ENCODE peak calls at places on chromosomes 7 and 10, in ten cellular contexts. G is NB4, U is right lobe of liver, O is heart left ventricle, E is adrenal gland, M is spleen, N is gastrocnemius medialis, S is thyroid gland, L is IMR-90, I is ovary. B is an unnamed sample.

GRCh38 chr7:55144333-55144954 is 125.6 kb downstream of the EGFR start:
- DNase-seq in U (no peak), E (no peak), O (no peak), N (no peak), M (peak), L (no peak), G (peak), S (no peak), I (no peak), B (peak)

GRCh38 chr10:103720328-103720963 is 134.9 kb downstream of the SH3PXD2A start:
- DNase-seq in O (no peak), N (no peak), I (no peak), M (no peak), U (peak), E (no peak), S (no peak), G (no peak), L (peak), B (no peak)

GRCh38 chr10:99917963-99918825 is 91.6 kb downstream of the DNMBP start:
- DNase-seq in L (peak), I (peak), U (peak), S (peak), G (no peak), E (peak), O (no peak), N (no peak), M (no peak), B (no peak)

GRCh38 chr10:126598009-126598408 is 72.5 kb downstream of the C10orf90 start:
- DNase-seq in G (peak), O (no peak), U (no peak), S (peak), L (peak), N (no peak), M (no peak), E (no peak), I (no peak), B (peak)

GRCh38 chr10:48251152-48251524 is 23.4 kb downstream of the FRMPD2 start:
- DNase-seq in M (no peak), N (no peak), L (no peak), U (no peak), S (peak), O (no peak), I (no peak), E (no peak), G (no peak), B (no peak)

GRCh38 chr10:104339469-104340098 is 1.3 kb upstream of the ITPRIP start:
- DNase-seq in I (peak), M (no peak), S (peak), L (peak), N (peak), E (peak), U (no peak), G (peak), O (peak), B (no peak)

GRCh38 chr7:139731802-139732470 is 45.9 kb downstream of the HIPK2 start:
- DNase-seq in N (peak), U (peak), M (no peak), I (no peak), L (peak), O (peak), E (peak), S (peak), G (peak), B (peak)

GRCh38 chr7:105209870-105210269 is 178.9 kb downstream of the SRPK2 start:
- DNase-seq in I (no peak), M (no peak), L (peak), O (no peak), U (no peak), G (no peak), E (no peak), S (no peak), N (no peak), B (no peak)

GRCh38 chr10:110304780-110305421 is at the start of gene SMNDC1:
- DNase-seq in L (peak), O (peak), I (peak), N (peak), M (peak), U (peak), S (peak), E (peak), G (peak), B (peak)

GRCh38 chr7:155804897-155805825 is 7.1 kb downstream of the SHH start:
- DNase-seq in M (peak), U (peak), S (peak), L (peak), E (no peak), N (no peak), G (peak), O (peak), I (no peak), B (no peak)

GRCh38 chr7:4787947-4788626 is 12.7 kb downstream of the AP5Z1 start:
- DNase-seq in E (no peak), U (no peak), L (no peak), O (no peak), I (peak), M (peak), G (no peak), S (no peak), N (no peak), B (no peak)

GRCh38 chr7:77685219-77685618 is 11.0 kb upstream of the RSBN1L start:
- DNase-seq in O (no peak), L (no peak), M (no peak), E (no peak), N (no peak), I (no peak), G (peak), S (peak), U (no peak), B (no peak)
- TF ChIP-seq POLR2A in O (no peak), L (no peak), M (no peak), E (no peak), N (no peak), I (no peak), G (no peak), S (no peak), U (no peak), B (no peak)

DNA sequence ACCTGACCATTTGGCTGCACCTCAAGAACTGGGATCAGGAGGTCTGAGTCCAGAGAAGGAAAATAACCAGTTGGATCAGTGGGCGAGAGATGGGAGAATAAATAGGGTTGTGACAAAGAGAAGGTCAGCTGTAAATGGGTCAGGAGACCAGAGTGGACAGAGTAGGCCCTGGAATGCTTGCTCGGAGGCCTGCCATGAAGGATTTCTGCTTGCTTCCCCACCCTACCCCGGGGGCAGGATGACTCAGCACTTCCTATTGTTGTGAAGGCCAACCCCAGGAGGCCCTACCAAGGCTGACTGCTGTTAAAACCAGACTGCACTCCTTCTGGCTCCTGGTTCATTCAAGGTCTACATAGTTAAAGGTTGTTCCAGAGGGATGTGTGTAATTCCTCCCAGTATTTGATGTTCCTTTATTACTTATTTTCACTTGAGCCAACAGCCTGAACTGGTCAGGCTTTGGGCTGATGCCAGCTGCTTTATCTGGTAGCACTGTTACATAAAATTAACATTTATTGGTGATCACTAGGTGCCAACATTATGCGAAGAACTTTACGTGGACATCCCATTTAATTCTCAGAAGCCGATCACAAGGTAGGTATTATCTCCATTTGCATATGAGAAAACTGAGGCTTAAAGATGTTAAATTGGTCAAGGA is 27.3 kb upstream of the IFRD1 start:
- DNase-seq in U (peak), I (peak), L (peak), N (peak), S (peak), M (peak), G (peak), O (peak), E (peak), B (peak)
- TF ChIP-seq POLR2A in U (no peak), I (no peak), L (no peak), N (no peak), S (no peak), M (no peak), G (peak), O (no peak), E (peak), B (no peak)

DNA sequence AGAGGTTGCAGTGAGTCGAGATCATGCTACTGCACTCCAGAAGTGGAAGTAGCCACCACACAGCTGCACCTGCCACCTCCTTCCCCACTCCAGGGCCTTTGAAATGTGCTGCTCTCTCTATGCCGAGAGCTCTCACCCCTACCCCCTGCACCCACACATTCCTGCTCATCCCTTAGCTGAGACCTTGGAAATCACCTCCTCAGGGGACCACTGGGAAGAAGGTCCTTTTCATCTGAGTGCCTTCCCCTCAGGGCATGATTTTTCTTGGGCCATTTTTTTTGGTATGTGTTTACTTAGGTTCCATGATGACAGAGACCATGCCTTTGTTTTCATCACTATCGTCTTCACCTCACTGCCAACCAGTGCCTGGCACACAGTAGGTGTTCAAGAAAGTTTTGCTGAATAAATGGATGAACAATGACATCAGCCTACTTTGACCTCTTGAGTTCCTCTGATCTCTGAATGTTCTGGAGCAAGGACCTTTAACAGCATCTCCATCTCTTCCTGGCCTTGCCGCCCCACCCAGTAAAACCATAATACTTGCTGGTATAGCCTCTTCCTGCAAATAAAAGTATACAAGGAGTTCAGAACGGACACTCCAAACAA is 166.6 kb upstream of the KLF14 start:
- DNase-seq in O (no peak), S (no peak), U (no peak), I (no peak), L (no peak), N (no peak), E (no peak), M (no peak), G (no peak), B (no peak)
- TF ChIP-seq POLR2A in O (no peak), S (no peak), U (no peak), I (no peak), L (no peak), N (no peak), E (no peak), M (no peak), G (no peak), B (no peak)

GRCh38 chr10:79335470-79336235 is 11.6 kb upstream of the PPIF start:
- DNase-seq in U (peak), O (no peak), E (peak), S (peak), G (no peak), L (no peak), M (no peak), I (peak), N (no peak), B (no peak)

GRCh38 chr10:79336276-79336675 is 11.0 kb upstream of the PPIF start:
- DNase-seq in I (no peak), U (no peak), E (no peak), M (no peak), N (no peak), L (no peak), O (no peak), G (no peak), S (no peak), B (no peak)

GRCh38 chr10:79335094-79335469 is 12.2 kb upstream of the PPIF start:
- DNase-seq in S (peak), E (no peak), M (no peak), U (no peak), N (no peak), L (no peak), O (no peak), I (no peak), G (no peak), B (no peak)

GRCh38 chr10:79333513-79333912 is 13.8 kb upstream of the PPIF start:
- DNase-seq in E (no peak), U (no peak), G (no peak), L (peak), S (no peak), N (no peak), O (no peak), I (no peak), M (no peak), B (no peak)

GRCh38 chr10:79334573-79334972 is 12.7 kb upstream of the PPIF start:
- DNase-seq in N (no peak), M (no peak), I (no peak), O (no peak), L (no peak), G (no peak), U (no peak), S (no peak), E (no peak), B (no peak)
- TF ChIP-seq POLR2A in N (no peak), M (no peak), I (no peak), O (no peak), L (no peak), G (no peak), U (no peak), S (no peak), E (no peak), B (no peak)

GRCh38 chr7:26187380-26188290 is 12.9 kb downstream of the HNRNPA2B1 start:
- DNase-seq in L (no peak), O (no peak), G (peak), U (no peak), S (no peak), E (no peak), M (no peak), N (no peak), I (no peak), B (no peak)
- TF ChIP-seq POLR2A in L (peak), O (no peak), G (peak), U (peak), S (no peak), E (no peak), M (no peak), N (no peak), I (no peak), B (no peak)

B was measured in H54.